ENCODE peak calls at places on chromosomes 13 and 19, in five cellular contexts. N is CD4-positive, CD25-positive, alpha-beta regulatory T cell; Z is mesendoderm; A is OCI-LY7; P is upper lobe of right lung. T is an unnamed sample.
A peak's percentile ranks its signal among the peaks of the same experiment; 100 is the strongest.

GRCh38 chr13:39634956-39635355 is 20.5 kb upstream of the COG6 start:
- DNase-seq in A (no peak), Z (no peak), N (no peak), P (no peak), T (no peak)

GRCh38 chr13:26710166-26710565 is 50.4 kb downstream of the GPR12 start:
- DNase-seq in A (no peak), N (no peak), P (no peak), Z (peak; percentile 24), T (no peak)

GRCh38 chr13:33045829-33046592 is 29.8 kb downstream of the KL start:
- DNase-seq in N (no peak), P (no peak), A (no peak), Z (no peak), T (no peak)

GRCh38 chr19:4504297-4504701 is 14.0 kb downstream of the PLIN4 start:
- DNase-seq in P (no peak), A (no peak), Z (no peak), N (no peak), T (no peak)

GRCh38 chr19:30649934-30650614 is 277.9 kb downstream of the ZNF536 start:
- DNase-seq in A (peak; percentile 58), P (no peak), N (peak; percentile 6), Z (peak; percentile 60), T (no peak)

GRCh38 chr13:30019648-30020626 is 169.5 kb upstream of the UBL3 start:
- DNase-seq in Z (peak; percentile 72), N (no peak), A (no peak), P (no peak), T (no peak)

GRCh38 chr19:409006-409514 is at the start of gene C2CD4C:
- DNase-seq in A (peak; percentile 15), Z (peak; percentile 23), P (peak; percentile 66), N (no peak), T (no peak)

GRCh38 chr19:43447655-43448054 is 17.8 kb downstream of the LYPD3 start:
- DNase-seq in Z (no peak), P (no peak), A (no peak), N (no peak), T (no peak)

GRCh38 chr19:42469311-42470239 is 26.8 kb upstream of the CXCL17 start:
- DNase-seq in A (peak; percentile 69), N (no peak), Z (no peak), P (no peak), T (no peak)

GRCh38 chr19:42555317-42555716 is 27.0 kb upstream of the CEACAM1 start:
- DNase-seq in N (no peak), A (no peak), P (no peak), Z (peak; percentile 31), T (no peak)

GRCh38 chr13:70817571-70817970 is 709.3 kb upstream of the KLHL1 start:
- DNase-seq in N (no peak), A (no peak), Z (no peak), P (no peak), T (no peak)

GRCh38 chr19:42657551-42657950 is 62.8 kb upstream of the CEACAM8 start:
- DNase-seq in A (no peak), P (no peak), Z (no peak), N (no peak), T (no peak)

GRCh38 chr13:41648314-41648935 is 191.1 kb downstream of the RGCC start:
- DNase-seq in Z (peak; percentile 30), P (no peak), N (no peak), A (no peak), T (no peak)

GRCh38 chr19:44303976-44304568 is 753 bp downstream of the ZNF235 start:
- DNase-seq in P (no peak), N (no peak), A (peak; percentile 1), Z (peak; percentile 32), T (no peak)

GRCh38 chr13:113429608-113429985 is 23.7 kb downstream of the ADPRHL1 start:
- DNase-seq in P (no peak), Z (no peak), A (no peak), N (no peak), T (no peak)

GRCh38 chr13:71829542-71829941 is 37.5 kb downstream of the DACH1 start:
- DNase-seq in Z (no peak), P (no peak), N (no peak), A (no peak), T (no peak)

GRCh38 chr19:45817010-45817724 is 2.1 kb upstream of the RSPH6A start:
- DNase-seq in Z (peak; percentile 98), A (peak; percentile 96), N (peak; percentile 93), P (peak; percentile 96), T (peak; percentile 83)

GRCh38 chr13:49366841-49367240 is 77.0 kb downstream of the CAB39L start:
- DNase-seq in A (no peak), Z (no peak), P (no peak), N (no peak), T (no peak)

GRCh38 chr13:46235259-46235658 is 23.5 kb downstream of the LRRC63 start:
- DNase-seq in A (no peak), P (no peak), N (no peak), Z (no peak), T (no peak)

GRCh38 chr13:110308377-110309158 is 1.5 kb downstream of the COL4A2 start:
- DNase-seq in N (no peak), Z (peak; percentile 70), A (no peak), P (no peak), T (no peak)

GRCh38 chr13:111095031-111095840 is 19.9 kb upstream of the ARHGEF7 start:
- DNase-seq in P (peak; percentile 61), Z (no peak), N (no peak), A (no peak), T (no peak)

GRCh38 chr13:97134364-97135095 is 87.6 kb upstream of the MBNL2 start:
- DNase-seq in N (no peak), Z (no peak), A (no peak), P (no peak), T (no peak)

GRCh38 chr13:103299079-103299478 is 232.9 kb upstream of the SLC10A2 start:
- DNase-seq in N (no peak), P (no peak), Z (peak; percentile 70), A (no peak), T (no peak)

GRCh38 chr13:19981685-19982238 is 23.2 kb downstream of the ZMYM2 start:
- DNase-seq in P (no peak), N (no peak), Z (no peak), A (no peak), T (no peak)

GRCh38 chr13:40445557-40445990 is 220.9 kb downstream of the FOXO1 start:
- DNase-seq in P (peak; percentile 66), A (peak; percentile 100), N (no peak), Z (peak; percentile 42), T (peak; percentile 96)

GRCh38 chr19:5706876-5707573 is 12.9 kb downstream of the LONP1 start:
- DNase-seq in P (no peak), N (no peak), Z (no peak), A (no peak), T (no peak)

GRCh38 chr19:13022859-13023636 is 27.8 kb downstream of the NFIX start:
- DNase-seq in N (no peak), P (peak; percentile 86), Z (peak; percentile 50), A (no peak), T (no peak)

GRCh38 chr19:12766051-12766521 is 9.3 kb downstream of the HOOK2 start:
- DNase-seq in P (peak; percentile 94), A (peak; percentile 77), Z (no peak), N (peak; percentile 68), T (no peak)

DNA sequence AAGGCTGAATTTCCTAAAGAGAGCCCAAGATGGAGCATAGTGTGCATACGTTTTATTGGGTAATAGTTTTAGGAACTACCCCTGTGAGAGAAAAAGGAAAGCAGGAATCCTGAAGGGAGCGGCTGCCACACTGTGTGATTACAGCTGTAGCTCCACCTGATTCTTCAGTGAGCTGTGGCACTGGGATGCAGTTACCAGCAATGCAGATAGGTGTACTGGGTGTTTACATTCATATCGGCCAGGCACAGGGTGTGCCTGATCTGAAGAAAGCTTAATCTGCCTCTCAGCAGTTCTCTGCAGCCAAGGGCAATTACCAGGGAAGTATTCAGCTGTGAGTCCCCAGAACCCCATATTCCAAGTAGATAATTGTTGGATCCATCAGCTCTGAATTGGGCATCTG is 1541.8 kb downstream of the EFNB2 start:
- DNase-seq in Z (peak; percentile 13), A (no peak), P (no peak), N (no peak), T (no peak)
- H3K4me3 ChIP-seq in Z (no peak overlapping the region), A (no peak overlapping the region), P (no peak overlapping the region), N (no peak overlapping the region), T (no peak overlapping the region)

DNA sequence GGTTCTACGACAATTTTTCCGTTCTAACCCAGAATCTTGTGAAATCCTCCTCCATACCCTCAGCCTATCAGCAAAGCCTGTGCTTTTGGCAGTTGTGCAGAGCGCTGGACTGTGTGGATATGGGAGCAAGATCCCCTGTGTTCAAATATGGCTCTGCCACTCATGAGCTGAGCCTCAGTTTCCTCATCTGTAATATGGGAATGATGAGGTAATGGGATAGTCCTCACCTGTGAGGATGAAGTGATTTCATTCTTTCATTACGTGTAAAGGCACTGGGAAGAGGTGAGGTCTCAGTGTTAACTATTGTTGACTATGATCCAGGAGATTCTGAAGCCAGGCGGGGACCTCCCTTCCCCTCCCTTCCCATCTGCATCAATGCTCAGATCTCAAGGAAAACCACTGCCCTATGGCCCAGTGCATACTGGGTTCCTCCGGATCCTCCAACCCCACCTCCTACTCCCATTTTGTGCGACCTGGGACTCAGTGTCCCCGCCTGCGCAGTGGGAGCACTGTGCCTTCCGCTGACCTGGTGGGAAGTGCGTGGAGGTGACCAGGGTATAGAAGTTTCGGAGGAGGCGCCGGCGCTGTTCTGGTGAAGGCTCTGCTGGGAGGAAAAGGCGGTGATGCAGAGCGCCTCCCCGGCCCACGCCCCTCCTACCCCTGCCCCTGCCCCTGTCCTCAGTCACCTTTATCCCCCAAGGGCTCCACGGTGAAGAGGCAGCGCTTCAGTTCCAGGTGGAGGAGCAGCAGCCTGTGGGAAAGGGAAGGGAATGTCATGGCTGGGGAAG is 5.0 kb downstream of the FUZ start:
- DNase-seq in N (no peak), P (no peak), Z (no peak), A (no peak), T (no peak)
- H3K4me3 ChIP-seq in N (no peak overlapping the region), P (peak overlapping the region; percentile 78), Z (no peak overlapping the region), A (peak overlapping the region; percentile 61), T (no peak overlapping the region)

GRCh38 chr13:95304446-95304845 is 3.2 kb upstream of the ABCC4 start:
- DNase-seq in N (no peak), P (no peak), A (peak; percentile 4), Z (no peak), T (no peak)

GRCh38 chr13:95298971-95299627 is 2.2 kb downstream of the ABCC4 start:
- DNase-seq in Z (peak; percentile 41), P (no peak), N (no peak), A (no peak), T (no peak)

GRCh38 chr13:95301135-95301946 is at the start of gene ABCC4:
- DNase-seq in A (peak; percentile 72), N (peak; percentile 49), P (peak; percentile 90), Z (peak; percentile 88), T (no peak)

GRCh38 chr13:95300625-95301134 is 571 bp downstream of the ABCC4 start:
- DNase-seq in A (peak; percentile 54), P (peak; percentile 85), Z (peak; percentile 35), N (peak; percentile 26), T (no peak)

GRCh38 chr13:95301947-95302386 is 716 bp upstream of the ABCC4 start:
- DNase-seq in P (no peak), N (no peak), A (no peak), Z (peak; percentile 89), T (no peak)
- H3K4me3 ChIP-seq in P (peak overlapping the region; percentile 84), N (peak overlapping the region; percentile 76), A (peak overlapping the region; percentile 89), Z (no peak overlapping the region), T (peak overlapping the region; percentile 65)

DNA sequence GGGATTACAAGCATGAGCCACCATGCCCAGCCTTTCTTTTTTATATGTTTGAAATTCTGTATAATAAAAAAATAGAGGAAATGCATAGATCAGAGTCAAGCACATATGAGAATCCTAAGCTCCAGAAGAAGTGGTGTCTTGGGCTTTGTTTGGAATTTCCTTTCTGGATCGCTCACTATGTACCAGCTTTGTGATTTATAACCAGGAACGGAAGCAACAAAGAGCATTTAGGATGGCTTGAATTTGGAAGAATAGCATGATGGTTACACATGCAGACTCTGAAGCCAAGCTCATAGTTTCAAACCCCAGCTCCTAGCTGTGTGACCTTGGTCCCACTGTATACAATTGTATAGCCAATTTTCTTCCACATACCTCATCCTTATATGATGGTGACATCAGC is 28.0 kb upstream of the SLC15A1 start:
- DNase-seq in P (no peak), Z (no peak), A (no peak), N (no peak), T (no peak)
- H3K4me3 ChIP-seq in P (no peak overlapping the region), Z (no peak overlapping the region), A (no peak overlapping the region), N (no peak overlapping the region), T (no peak overlapping the region)